ENCODE peak calls at places on chromosome 1, in nine cellular contexts. C is EH; A is neuronal stem cell; P is stimulated activated CD4-positive, alpha-beta T cell treated with anti-CD3 and anti-CD28 coated beads, Interleukin-15, amount 100 ng/mL, for 24 hours; V is NB4; H is nephron progenitor cell; G is Peyer's patch; Q is foreskin fibroblast; W is occipital lobe. X is an unnamed sample.

GRCh38 chr1:119632103-119632490 is 16.0 kb downstream of the ZNF697 start:
- DNase-seq in C (no peak), A (no peak), P (no peak), V (no peak), H (no peak), G (no peak), Q (no peak), W (no peak), X (no peak)

GRCh38 chr1:225857256-225857655 is 24.9 kb downstream of the TMEM63A start:
- DNase-seq in C (no peak), A (no peak), P (no peak), V (no peak), H (no peak), G (no peak), Q (no peak), W (no peak), X (no peak)

GRCh38 chr1:25707280-25708016 is 90.9 kb downstream of the MAN1C1 start:
- DNase-seq in C (peak), A (no peak), P (no peak), V (peak), H (no peak), G (no peak), Q (peak), W (no peak), X (no peak)

GRCh38 chr1:98651116-98651625 is 10.3 kb upstream of the SNX7 start:
- DNase-seq in C (no peak), A (no peak), P (peak), V (no peak), H (peak), G (no peak), Q (no peak), W (no peak), X (no peak)

GRCh38 chr1:203320546-203321272 is 15.4 kb downstream of the BTG2 start:
- DNase-seq in C (peak), A (no peak), P (peak), V (peak), H (no peak), G (peak), Q (peak), W (no peak), X (peak)

GRCh38 chr1:33348194-33348593 is 27.3 kb upstream of the A3GALT2 start:
- DNase-seq in C (peak), A (no peak), P (no peak), V (no peak), H (no peak), G (no peak), Q (peak), W (no peak), X (no peak)

GRCh38 chr1:226111109-226111864 is 48.8 kb downstream of the H3-3A start:
- DNase-seq in C (no peak), A (no peak), P (no peak), V (peak), H (no peak), G (no peak), Q (no peak), W (no peak), X (no peak)

GRCh38 chr1:200963076-200963475 is 60.4 kb downstream of the KIF21B start:
- DNase-seq in C (peak), A (no peak), P (no peak), V (no peak), H (no peak), G (no peak), Q (no peak), W (no peak), X (no peak)

GRCh38 chr1:30515746-30516504 is 207.5 kb downstream of the MATN1 start:
- DNase-seq in C (no peak), A (no peak), P (no peak), V (no peak), H (no peak), G (no peak), Q (no peak), W (no peak), X (no peak)

GRCh38 chr1:22962558-22962957 is 10.1 kb downstream of the LACTBL1 start:
- DNase-seq in C (no peak), A (no peak), P (no peak), V (no peak), H (no peak), G (no peak), Q (no peak), W (no peak), X (no peak)